ENCODE peak calls at places on chromosomes 12 and 14, in four cellular contexts. S is tibial artery, A is uterus, H is colonic mucosa. T is an unnamed sample.
A peak's percentile ranks its signal among the peaks of the same experiment; 100 is the strongest.

GRCh38 chr14:90613997-90614396 is 202.2 kb downstream of the TTC7B start:
- DNase-seq in S (no peak), A (no peak), H (no peak), T (no peak)

GRCh38 chr12:66668311-66668710 is 10.6 kb downstream of the GRIP1 start:
- DNase-seq in S (no peak), A (no peak), H (no peak), T (no peak)

GRCh38 chr12:122850048-122850445 is 14.8 kb downstream of the HIP1R start:
- DNase-seq in S (no peak), A (no peak), H (no peak), T (peak; percentile 19)

GRCh38 chr12:4490973-4491372 is 45.4 kb upstream of the FGF6 start:
- DNase-seq in S (no peak), A (no peak), H (no peak), T (no peak)

GRCh38 chr14:94021001-94021400 is 5.1 kb upstream of the OTUB2 start:
- DNase-seq in S (no peak), A (no peak), H (no peak), T (no peak)

GRCh38 chr12:116880213-116880816 is 926 bp downstream of the HRK start:
- DNase-seq in S (no peak), A (no peak), H (no peak), T (no peak)

GRCh38 chr12:105214141-105214540 is 21.8 kb downstream of the APPL2 start:
- DNase-seq in S (no peak), A (no peak), H (no peak), T (no peak)

GRCh38 chr14:77376380-77376770 is 519 bp downstream of the TMED8 start:
- DNase-seq in S (no peak), A (peak; percentile 21), H (peak; percentile 34), T (peak; percentile 34)

GRCh38 chr12:58030566-58031279 is 89.4 kb downstream of the ATP23 start:
- DNase-seq in S (no peak), A (no peak), H (no peak), T (no peak)

GRCh38 chr14:104389326-104390220 is 190.0 kb upstream of the C14orf180 start:
- DNase-seq in S (no peak), A (no peak), H (no peak), T (no peak)

GRCh38 chr14:103693514-103693913 is 21.7 kb downstream of the XRCC3 start:
- DNase-seq in S (no peak), A (no peak), H (peak; percentile 89), T (no peak)

GRCh38 chr14:105776924-105777323 is 250.5 kb downstream of the TMEM121 start:
- DNase-seq in S (no peak), A (no peak), H (no peak), T (no peak)

GRCh38 chr12:104419717-104420116 is 37.0 kb upstream of the CHST11 start:
- DNase-seq in S (no peak), A (no peak), H (no peak), T (no peak)

GRCh38 chr12:131118366-131118765 is 164.7 kb downstream of the ADGRD1 start:
- DNase-seq in S (no peak), A (no peak), H (no peak), T (no peak)

GRCh38 chr14:98692832-98693231 is 579.2 kb downstream of the BCL11B start:
- DNase-seq in S (no peak), A (no peak), H (no peak), T (no peak)

GRCh38 chr12:388012-388411 is 1.1 kb downstream of the KDM5A start:
- DNase-seq in S (no peak), A (no peak), H (no peak), T (no peak)

GRCh38 chr12:128807161-128807724 is 16.5 kb downstream of the SLC15A4 start:
- DNase-seq in S (no peak), A (no peak), H (no peak), T (no peak)

GRCh38 chr12:61694214-61694613 is 566.0 kb upstream of the USP15 start:
- DNase-seq in S (no peak), A (no peak), H (no peak), T (no peak)

GRCh38 chr12:128767518-128767917 is 56.2 kb downstream of the SLC15A4 start:
- DNase-seq in S (no peak), A (no peak), H (no peak), T (peak; percentile 42)

GRCh38 chr12:124652661-124653060 is 85.2 kb upstream of the NCOR2 start:
- DNase-seq in S (no peak), A (no peak), H (no peak), T (no peak)

GRCh38 chr14:51651388-51652167 is at the start of gene FRMD6:
- DNase-seq in S (peak; percentile 93), A (peak; percentile 89), H (peak; percentile 86), T (peak; percentile 96)

GRCh38 chr12:666766-667308 is 3.6 kb upstream of the NINJ2 start:
- DNase-seq in S (no peak), A (no peak), H (no peak), T (no peak)

GRCh38 chr14:28608438-28608837 is 158.1 kb upstream of the FOXG1 start:
- DNase-seq in S (no peak), A (no peak), H (no peak), T (no peak)

GRCh38 chr12:70754330-70754741 is 117.1 kb upstream of the PTPRB start:
- DNase-seq in S (no peak), A (no peak), H (peak; percentile 35), T (no peak)

GRCh38 chr12:66538970-66539369 is 139.9 kb downstream of the GRIP1 start:
- DNase-seq in S (no peak), A (no peak), H (no peak), T (no peak)

GRCh38 chr12:123995023-123995422 is 22.0 kb downstream of the ZNF664 start:
- DNase-seq in S (no peak), A (no peak), H (no peak), T (no peak)

GRCh38 chr12:96140110-96140509 is 54.1 kb upstream of the ELK3 start:
- DNase-seq in S (no peak), A (no peak), H (no peak), T (no peak)

GRCh38 chr12:53173085-53173715 is 7.3 kb upstream of the ZNF740 start:
- DNase-seq in S (peak; percentile 41), A (peak; percentile 10), H (no peak), T (no peak)

GRCh38 chr12:124428136-124428791 is 133.4 kb downstream of the RFLNA start:
- DNase-seq in S (no peak), A (peak; percentile 80), H (no peak), T (peak; percentile 79)

GRCh38 chr12:119505001-119505400 is 88.6 kb upstream of the TMEM233 start:
- DNase-seq in S (no peak), A (no peak), H (no peak), T (no peak)

DNA sequence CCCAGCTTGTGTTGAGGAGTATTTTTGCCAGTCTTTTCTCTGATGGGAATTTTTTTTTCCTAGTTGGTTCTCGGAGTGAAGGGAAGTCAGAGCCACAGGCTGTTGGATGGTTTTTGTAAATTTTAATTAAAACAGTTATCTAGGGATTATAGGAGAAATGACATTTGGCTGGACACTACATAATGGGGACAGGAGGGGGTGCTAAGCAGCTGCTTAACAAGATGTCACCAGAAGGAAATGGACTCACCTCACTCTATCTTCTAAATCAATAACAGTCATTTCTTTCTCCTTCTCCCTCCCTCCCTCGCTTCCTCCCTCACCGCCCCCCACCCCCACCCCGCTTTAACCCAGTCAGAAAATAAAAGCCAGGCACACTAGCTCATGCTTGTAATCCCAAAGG is 93.4 kb upstream of the TMEM233 start:
- DNase-seq in S (no peak), A (no peak), H (no peak), T (no peak)
- TF ChIP-seq CTCF in S (no peak), A (no peak), H (no peak), T (no peak)

GRCh38 chr14:68442828-68443460 is 349.9 kb downstream of the ZFP36L1 start:
- DNase-seq in S (no peak), A (no peak), H (no peak), T (no peak)

GRCh38 chr14:68440776-68441175 is 352.1 kb downstream of the ZFP36L1 start:
- DNase-seq in S (no peak), A (no peak), H (no peak), T (no peak)

GRCh38 chr14:68441532-68441931 is 351.3 kb downstream of the ZFP36L1 start:
- DNase-seq in S (no peak), A (no peak), H (no peak), T (no peak)

GRCh38 chr14:68444449-68445168 is 348.3 kb downstream of the ZFP36L1 start:
- DNase-seq in S (no peak), A (no peak), H (no peak), T (no peak)

GRCh38 chr14:68439741-68440140 is 353.1 kb downstream of the ZFP36L1 start:
- DNase-seq in S (no peak), A (no peak), H (no peak), T (no peak)
- TF ChIP-seq CTCF in S (no peak), A (no peak), H (no peak), T (no peak)

DNA sequence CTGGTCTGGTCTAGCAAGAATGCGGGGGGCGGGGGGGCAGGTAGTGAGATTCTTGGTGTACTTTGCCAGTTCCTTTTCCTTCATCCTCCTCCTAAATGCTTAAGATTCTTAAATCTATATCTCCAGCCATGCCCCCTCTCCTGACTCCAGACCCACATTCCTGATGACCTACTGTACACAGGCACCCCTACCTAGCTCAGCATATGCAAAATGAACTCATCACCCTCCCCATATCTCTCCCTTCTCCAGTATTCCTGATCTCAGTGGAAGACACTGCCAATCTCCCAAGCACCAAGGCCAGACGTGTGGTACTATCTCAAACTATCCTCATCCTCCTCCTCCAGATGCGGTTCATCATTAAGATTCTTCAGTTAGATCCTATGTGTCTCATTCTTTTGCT is 215.8 kb downstream of the SPTSSA start:
- DNase-seq in S (no peak), A (no peak), H (no peak), T (no peak)
- TF ChIP-seq CTCF in S (no peak), A (no peak), H (no peak), T (no peak)

GRCh38 chr14:22474730-22475351 is 114.2 kb downstream of the DAD1 start:
- DNase-seq in S (no peak), A (no peak), H (no peak), T (no peak)

GRCh38 chr14:22475381-22475780 is 113.6 kb downstream of the DAD1 start:
- DNase-seq in S (no peak), A (no peak), H (no peak), T (no peak)

GRCh38 chr14:22472466-22472865 is 116.6 kb downstream of the DAD1 start:
- DNase-seq in S (no peak), A (no peak), H (no peak), T (no peak)

GRCh38 chr14:22471545-22472121 is 117.4 kb downstream of the DAD1 start:
- DNase-seq in S (no peak), A (no peak), H (peak; percentile 53), T (peak; percentile 70)

DNA sequence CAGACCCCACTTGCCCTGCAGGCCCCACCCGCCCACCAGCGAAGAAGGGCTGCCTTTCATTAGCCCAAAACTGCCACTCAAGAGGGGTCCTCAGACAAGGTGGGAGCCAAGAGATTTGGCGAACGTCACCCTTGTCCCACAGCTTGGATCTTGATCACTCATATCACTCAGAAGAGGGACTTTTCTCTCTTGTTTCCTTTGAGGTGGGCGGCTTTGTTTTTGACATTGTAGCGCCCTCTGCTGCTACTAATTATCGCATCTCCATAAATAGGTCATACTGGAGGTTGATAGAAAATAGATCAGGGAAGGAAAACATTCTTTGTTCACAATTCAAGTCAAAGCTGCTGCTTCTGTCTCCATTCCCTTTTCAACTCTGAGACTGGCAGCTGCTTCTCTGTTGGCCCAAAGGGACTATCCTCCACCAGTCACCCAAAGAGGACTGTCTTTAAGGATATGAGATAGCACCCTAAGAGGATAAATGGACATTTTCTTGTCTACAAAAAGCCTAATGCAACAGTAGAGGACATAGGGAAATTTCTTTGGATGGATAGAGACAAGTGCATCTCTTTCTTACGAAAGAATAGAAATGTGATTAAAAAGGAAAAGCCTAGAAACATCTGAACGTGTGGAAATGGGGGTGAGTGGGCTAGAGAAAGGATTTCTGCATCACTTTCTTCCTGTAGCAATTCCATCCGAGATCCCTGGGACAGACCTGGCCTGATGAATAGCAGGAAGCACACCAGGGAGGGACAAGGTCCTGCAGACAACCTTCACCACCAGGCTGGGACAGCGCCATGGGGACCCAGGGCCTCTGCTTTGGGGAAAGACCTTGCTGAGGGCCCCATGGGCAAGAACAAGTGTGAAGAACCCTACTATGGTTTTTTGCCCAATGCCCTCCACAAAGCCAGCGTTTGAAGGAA is 115.8 kb downstream of the DAD1 start:
- DNase-seq in S (no peak), A (no peak), H (peak; percentile 50), T (no peak)
- TF ChIP-seq CTCF in S (peak; percentile 44), A (peak; percentile 20), H (peak; percentile 43), T (peak; percentile 44)